ENCODE peak calls at places on chromosome 9, in six cellular contexts. One of them, this sample, is unnamed.

GRCh38 chr9:134475051-134475790 is 149.0 kb downstream of the RXRA start:
- DNase-seq in H1: no peak
- DNase-seq in neuronal stem cell: no peak
- DNase-seq in trophoblast cell: no peak
- DNase-seq in IMR-90: peak; percentile 81
- DNase-seq in mesendoderm: no peak
- DNase-seq in this sample: no peak

GRCh38 chr9:6584881-6585597 is 60.5 kb downstream of the GLDC start:
- DNase-seq in H1: no peak
- DNase-seq in neuronal stem cell: no peak
- DNase-seq in trophoblast cell: peak; percentile 12
- DNase-seq in IMR-90: peak; percentile 40
- DNase-seq in mesendoderm: peak; percentile 12
- DNase-seq in this sample: no peak

GRCh38 chr9:36137392-36138004 is 965 bp downstream of the GLIPR2 start:
- DNase-seq in H1: no peak
- DNase-seq in neuronal stem cell: no peak
- DNase-seq in trophoblast cell: no peak
- DNase-seq in IMR-90: peak; percentile 38
- DNase-seq in mesendoderm: peak; percentile 30
- DNase-seq in this sample: no peak

GRCh38 chr9:79287152-79287766 is 284.5 kb upstream of the TLE4 start:
- DNase-seq in H1: no peak
- DNase-seq in neuronal stem cell: peak; percentile 57
- DNase-seq in trophoblast cell: no peak
- DNase-seq in IMR-90: no peak
- DNase-seq in mesendoderm: no peak
- DNase-seq in this sample: no peak

GRCh38 chr9:21970001-21970799 is 24.0 kb downstream of the CDKN2A start:
- DNase-seq in H1: no peak
- DNase-seq in neuronal stem cell: peak; percentile 23
- DNase-seq in trophoblast cell: no peak
- DNase-seq in IMR-90: no peak
- DNase-seq in mesendoderm: peak; percentile 44
- DNase-seq in this sample: peak; percentile 37

GRCh38 chr9:19232830-19233194 is 2.3 kb downstream of the DENND4C start:
- DNase-seq in H1: no peak
- DNase-seq in neuronal stem cell: no peak
- DNase-seq in trophoblast cell: no peak
- DNase-seq in IMR-90: peak; percentile 56
- DNase-seq in mesendoderm: no peak
- DNase-seq in this sample: no peak

GRCh38 chr9:34896112-34896511 is 62.0 kb upstream of the PHF24 start:
- DNase-seq in H1: no peak
- DNase-seq in neuronal stem cell: no peak
- DNase-seq in trophoblast cell: no peak
- DNase-seq in IMR-90: no peak
- DNase-seq in mesendoderm: no peak
- DNase-seq in this sample: no peak

GRCh38 chr9:112046181-112046580 is 128.9 kb downstream of the SUSD1 start:
- DNase-seq in H1: no peak
- DNase-seq in neuronal stem cell: no peak
- DNase-seq in trophoblast cell: no peak
- DNase-seq in IMR-90: peak; percentile 86
- DNase-seq in mesendoderm: no peak
- DNase-seq in this sample: no peak

GRCh38 chr9:75378036-75378435 is 289.7 kb downstream of the OSTF1 start:
- DNase-seq in H1: no peak
- DNase-seq in neuronal stem cell: no peak
- DNase-seq in trophoblast cell: peak; percentile 65
- DNase-seq in IMR-90: no peak
- DNase-seq in mesendoderm: peak; percentile 18
- DNase-seq in this sample: no peak

GRCh38 chr9:79395691-79396558 is 175.8 kb upstream of the TLE4 start:
- DNase-seq in H1: no peak
- DNase-seq in neuronal stem cell: no peak
- DNase-seq in trophoblast cell: no peak
- DNase-seq in IMR-90: no peak
- DNase-seq in mesendoderm: peak; percentile 48
- DNase-seq in this sample: no peak

GRCh38 chr9:68950689-68951088 is 63.2 kb downstream of the PRKACG start:
- DNase-seq in H1: no peak
- DNase-seq in neuronal stem cell: no peak
- DNase-seq in trophoblast cell: no peak
- DNase-seq in IMR-90: no peak
- DNase-seq in mesendoderm: peak; percentile 90
- DNase-seq in this sample: no peak

GRCh38 chr9:136952354-136952855 is 332 bp downstream of the LCN12 start:
- DNase-seq in H1: no peak
- DNase-seq in neuronal stem cell: no peak
- DNase-seq in trophoblast cell: no peak
- DNase-seq in IMR-90: no peak
- DNase-seq in mesendoderm: no peak
- DNase-seq in this sample: no peak

GRCh38 chr9:134502261-134503211 is 139.1 kb upstream of the COL5A1 start:
- DNase-seq in H1: no peak
- DNase-seq in neuronal stem cell: no peak
- DNase-seq in trophoblast cell: peak; percentile 51
- DNase-seq in IMR-90: peak; percentile 99
- DNase-seq in mesendoderm: peak; percentile 62
- DNase-seq in this sample: no peak

GRCh38 chr9:120579750-120580590 is at the start of gene CDK5RAP2:
- DNase-seq in H1: peak; percentile 92
- DNase-seq in neuronal stem cell: peak; percentile 85
- DNase-seq in trophoblast cell: peak; percentile 98
- DNase-seq in IMR-90: peak; percentile 98
- DNase-seq in mesendoderm: peak; percentile 99
- DNase-seq in this sample: peak; percentile 96
- H2BK120ac ChIP-seq in H1: no peak within 1 kb of the TSS
- H2BK120ac ChIP-seq in neuronal stem cell: no peak within 1 kb of the TSS
- H2BK120ac ChIP-seq in trophoblast cell: peak within 1 kb of the TSS; percentile 70
- H2BK120ac ChIP-seq in IMR-90: peak within 1 kb of the TSS; percentile 84
- H2BK120ac ChIP-seq in mesendoderm: peak within 1 kb of the TSS; percentile 23
- H2BK120ac ChIP-seq in this sample: no peak within 1 kb of the TSS

DNA sequence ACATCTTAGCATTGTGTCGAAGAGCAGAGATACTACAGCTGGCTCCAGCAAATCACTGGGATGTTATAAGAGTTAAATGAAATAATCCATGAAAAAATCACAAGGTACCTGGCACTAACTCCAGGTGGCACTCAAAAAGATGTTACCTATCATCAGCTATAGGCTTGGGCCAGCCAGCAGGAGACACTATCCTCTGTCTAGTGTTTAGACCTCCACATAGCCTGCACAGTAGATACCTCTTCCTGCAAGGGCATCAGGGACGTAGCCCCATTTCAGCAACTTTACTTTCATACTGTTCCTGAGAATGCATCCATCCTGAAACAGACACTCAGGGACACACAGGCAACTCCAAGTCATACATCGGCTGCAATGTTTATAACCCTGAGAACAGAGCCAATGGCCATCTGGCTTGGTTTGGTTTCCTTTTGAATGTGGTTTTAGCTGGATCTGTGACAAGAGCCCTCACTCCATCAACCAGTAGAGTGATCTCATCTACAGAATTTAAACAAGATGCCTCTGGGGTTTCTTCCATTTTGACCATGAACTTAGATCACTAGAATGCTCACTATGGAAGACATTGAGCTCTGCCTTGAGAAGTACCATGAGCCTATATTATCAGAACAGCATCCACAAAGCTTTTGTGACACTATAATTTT is 69.9 kb downstream of the TLE1 start:
- DNase-seq in H1: no peak
- DNase-seq in neuronal stem cell: no peak
- DNase-seq in trophoblast cell: no peak
- DNase-seq in IMR-90: peak; percentile 98
- DNase-seq in mesendoderm: no peak
- DNase-seq in this sample: no peak
- H2BK120ac ChIP-seq in H1: no peak overlapping the region
- H2BK120ac ChIP-seq in neuronal stem cell: no peak overlapping the region
- H2BK120ac ChIP-seq in trophoblast cell: no peak overlapping the region
- H2BK120ac ChIP-seq in IMR-90: peak overlapping the region; percentile 56
- H2BK120ac ChIP-seq in mesendoderm: no peak overlapping the region
- H2BK120ac ChIP-seq in this sample: no peak overlapping the region

GRCh38 chr9:70422371-70423043 is 8.1 kb upstream of the KLF9 start:
- DNase-seq in H1: no peak
- DNase-seq in neuronal stem cell: no peak
- DNase-seq in trophoblast cell: no peak
- DNase-seq in IMR-90: no peak
- DNase-seq in mesendoderm: no peak
- DNase-seq in this sample: no peak

GRCh38 chr9:70429899-70430298 is 15.4 kb upstream of the KLF9 start:
- DNase-seq in H1: no peak
- DNase-seq in neuronal stem cell: no peak
- DNase-seq in trophoblast cell: no peak
- DNase-seq in IMR-90: no peak
- DNase-seq in mesendoderm: peak; percentile 16
- DNase-seq in this sample: no peak

GRCh38 chr9:70425192-70425591 is 10.7 kb upstream of the KLF9 start:
- DNase-seq in H1: no peak
- DNase-seq in neuronal stem cell: no peak
- DNase-seq in trophoblast cell: no peak
- DNase-seq in IMR-90: no peak
- DNase-seq in mesendoderm: no peak
- DNase-seq in this sample: no peak

GRCh38 chr9:70428781-70429180 is 14.3 kb upstream of the KLF9 start:
- DNase-seq in H1: no peak
- DNase-seq in neuronal stem cell: no peak
- DNase-seq in trophoblast cell: peak; percentile 60
- DNase-seq in IMR-90: no peak
- DNase-seq in mesendoderm: no peak
- DNase-seq in this sample: no peak

GRCh38 chr9:70427161-70427945 is 12.9 kb upstream of the KLF9 start:
- DNase-seq in H1: no peak
- DNase-seq in neuronal stem cell: no peak
- DNase-seq in trophoblast cell: no peak
- DNase-seq in IMR-90: peak; percentile 58
- DNase-seq in mesendoderm: peak; percentile 46
- DNase-seq in this sample: no peak
- H2BK120ac ChIP-seq in H1: no peak overlapping the region
- H2BK120ac ChIP-seq in neuronal stem cell: no peak overlapping the region
- H2BK120ac ChIP-seq in trophoblast cell: no peak overlapping the region
- H2BK120ac ChIP-seq in IMR-90: no peak overlapping the region
- H2BK120ac ChIP-seq in mesendoderm: no peak overlapping the region
- H2BK120ac ChIP-seq in this sample: no peak overlapping the region

GRCh38 chr9:89743216-89743575 is 138.4 kb downstream of the GADD45G start:
- DNase-seq in H1: no peak
- DNase-seq in neuronal stem cell: no peak
- DNase-seq in trophoblast cell: no peak
- DNase-seq in IMR-90: no peak
- DNase-seq in mesendoderm: no peak
- DNase-seq in this sample: no peak

GRCh38 chr9:89744255-89744648 is 139.4 kb downstream of the GADD45G start:
- DNase-seq in H1: no peak
- DNase-seq in neuronal stem cell: no peak
- DNase-seq in trophoblast cell: no peak
- DNase-seq in IMR-90: no peak
- DNase-seq in mesendoderm: no peak
- DNase-seq in this sample: no peak

GRCh38 chr9:89740722-89741121 is 135.9 kb downstream of the GADD45G start:
- DNase-seq in H1: no peak
- DNase-seq in neuronal stem cell: no peak
- DNase-seq in trophoblast cell: no peak
- DNase-seq in IMR-90: no peak
- DNase-seq in mesendoderm: no peak
- DNase-seq in this sample: no peak

GRCh38 chr9:89743576-89744254 is 138.9 kb downstream of the GADD45G start:
- DNase-seq in H1: peak; percentile 9
- DNase-seq in neuronal stem cell: no peak
- DNase-seq in trophoblast cell: no peak
- DNase-seq in IMR-90: no peak
- DNase-seq in mesendoderm: peak; percentile 85
- DNase-seq in this sample: peak; percentile 76

GRCh38 chr9:89742660-89743059 is 137.8 kb downstream of the GADD45G start:
- DNase-seq in H1: no peak
- DNase-seq in neuronal stem cell: no peak
- DNase-seq in trophoblast cell: no peak
- DNase-seq in IMR-90: no peak
- DNase-seq in mesendoderm: no peak
- DNase-seq in this sample: no peak
- H2BK120ac ChIP-seq in H1: no peak overlapping the region
- H2BK120ac ChIP-seq in neuronal stem cell: peak overlapping the region; percentile 25
- H2BK120ac ChIP-seq in trophoblast cell: peak overlapping the region; percentile 97
- H2BK120ac ChIP-seq in IMR-90: no peak overlapping the region
- H2BK120ac ChIP-seq in mesendoderm: no peak overlapping the region
- H2BK120ac ChIP-seq in this sample: no peak overlapping the region

This sample was measured in H9.